ENCODE peak calls at places on chromosomes 5 and 9, in eight cellular contexts. Z is tibial artery; V is uterus; U is CD8-positive, alpha-beta T cell; D is activated gamma-delta T cell treated with Interleukin-2 at 50 U/mL for 16 hours; X is T-cell; F is neural crest cell; C is T-helper 1 cell. S is an unnamed sample.

GRCh38 chr5:1752881-1753280 is 46.8 kb downstream of the MRPL36 start:
- DNase-seq in Z (peak), V (no peak), U (no peak), D (no peak), X (no peak), F (no peak), C (no peak), S (no peak)

GRCh38 chr9:116550728-116551436 is 136.2 kb upstream of the TRIM32 start:
- DNase-seq in Z (no peak), V (peak), U (no peak), D (no peak), X (no peak), F (no peak), C (no peak), S (no peak)

GRCh38 chr9:4269872-4270271 is 30.0 kb downstream of the GLIS3 start:
- DNase-seq in Z (no peak), V (no peak), U (no peak), D (no peak), X (no peak), F (no peak), C (no peak), S (no peak)

GRCh38 chr9:36833954-36834353 is 200.1 kb downstream of the PAX5 start:
- DNase-seq in Z (peak), V (no peak), U (no peak), D (no peak), X (no peak), F (no peak), C (no peak), S (no peak)

GRCh38 chr5:164336906-164337305 is 831.5 kb downstream of the MAT2B start:
- DNase-seq in Z (no peak), V (no peak), U (no peak), D (no peak), X (no peak), F (no peak), C (no peak), S (no peak)

GRCh38 chr5:121189569-121190305 is 661.9 kb upstream of the FTMT start:
- DNase-seq in Z (no peak), V (no peak), U (no peak), D (no peak), X (no peak), F (no peak), C (no peak), S (no peak)

GRCh38 chr5:121572061-121572460 is 279.6 kb upstream of the FTMT start:
- DNase-seq in Z (no peak), V (no peak), U (no peak), D (no peak), X (no peak), F (no peak), C (no peak), S (no peak)

GRCh38 chr5:101080485-101081240 is 177.6 kb upstream of the ST8SIA4 start:
- DNase-seq in Z (no peak), V (no peak), U (no peak), D (no peak), X (no peak), F (no peak), C (no peak), S (no peak)

GRCh38 chr5:139637438-139638089 is 10.6 kb upstream of the CXXC5 start:
- DNase-seq in Z (peak), V (peak), U (no peak), D (peak), X (peak), F (peak), C (peak), S (peak)

GRCh38 chr9:128143409-128144238 is 5.6 kb upstream of the LCN2 start:
- DNase-seq in Z (no peak), V (no peak), U (no peak), D (no peak), X (no peak), F (no peak), C (no peak), S (peak)

GRCh38 chr9:37329576-37329975 is 92.9 kb upstream of the GRHPR start:
- DNase-seq in Z (no peak), V (no peak), U (no peak), D (no peak), X (no peak), F (no peak), C (no peak), S (no peak)

GRCh38 chr9:131081868-131082267 is 14.5 kb upstream of the AIF1L start:
- DNase-seq in Z (no peak), V (no peak), U (no peak), D (no peak), X (no peak), F (no peak), C (no peak), S (no peak)

GRCh38 chr5:35136386-35136785 is 88.6 kb upstream of the AGXT2 start:
- DNase-seq in Z (no peak), V (no peak), U (no peak), D (no peak), X (no peak), F (no peak), C (no peak), S (no peak)

GRCh38 chr5:123476696-123477095 is 35.3 kb upstream of the CSNK1G3 start:
- DNase-seq in Z (no peak), V (no peak), U (no peak), D (no peak), X (no peak), F (no peak), C (no peak), S (no peak)

GRCh38 chr5:40221796-40222195 is 457.9 kb upstream of the PTGER4 start:
- DNase-seq in Z (no peak), V (no peak), U (no peak), D (no peak), X (no peak), F (no peak), C (no peak), S (no peak)

GRCh38 chr9:121972501-121972981 is 120.6 kb downstream of the TTLL11 start:
- DNase-seq in Z (no peak), V (no peak), U (no peak), D (no peak), X (no peak), F (no peak), C (no peak), S (no peak)

GRCh38 chr9:114503009-114503408 is 2.3 kb downstream of the WHRN start:
- DNase-seq in Z (no peak), V (no peak), U (no peak), D (no peak), X (no peak), F (no peak), C (no peak), S (no peak)

GRCh38 chr5:135308752-135309151 is 90.3 kb downstream of the MACROH2A1 start:
- DNase-seq in Z (no peak), V (no peak), U (no peak), D (no peak), X (no peak), F (no peak), C (no peak), S (no peak)

S was measured in psoas muscle.